ENCODE peak calls at places on chromosome X, in six cellular contexts. K is cardiac fibroblast; O is Right ventricle myocardium inferior; W is stimulated activated CD4-positive, alpha-beta T cell treated with anti-CD3 and anti-CD28 coated beads, Interleukin-4, amount 100 ng/mL, for 48 hours; S is pancreas; X is ELR. J is an unnamed sample.

GRCh38 chrX:87900320-87900908 is 382.8 kb downstream of the KLHL4 start:
- DNase-seq in S (no peak), X (peak), K (peak), O (no peak), W (no peak), J (no peak)

GRCh38 chrX:117707948-117708743 is 408.5 kb downstream of the KLHL13 start:
- DNase-seq in K (no peak), W (no peak), O (no peak), S (no peak), X (no peak), J (no peak)

GRCh38 chrX:72382199-72382590 is 76.5 kb upstream of the CITED1 start:
- DNase-seq in S (no peak), X (no peak), O (no peak), W (no peak), K (no peak), J (no peak)

GRCh38 chrX:155888139-155888538 is 7.0 kb downstream of the VAMP7 start:
- DNase-seq in S (no peak), K (peak), W (no peak), O (no peak), X (peak), J (no peak)

GRCh38 chrX:95058815-95059214 is 1384.8 kb downstream of the FAM133A start:
- DNase-seq in O (no peak), X (peak), W (no peak), K (peak), S (no peak), J (no peak)

GRCh38 chrX:4150259-4150658 is 436.8 kb upstream of the PRKX start:
- DNase-seq in W (no peak), O (no peak), K (no peak), S (no peak), X (no peak), J (no peak)

GRCh38 chrX:109889289-109890006 is 113.5 kb upstream of the TMEM164 start:
- DNase-seq in X (peak), S (no peak), O (no peak), W (no peak), K (peak), J (no peak)

GRCh38 chrX:5708209-5708608 is 520.5 kb downstream of the NLGN4X start:
- DNase-seq in O (no peak), W (no peak), X (no peak), S (no peak), K (no peak), J (no peak)

GRCh38 chrX:11470231-11470630 is 177.0 kb downstream of the AMELX start:
- DNase-seq in W (no peak), O (no peak), X (peak), S (no peak), K (peak), J (no peak)

GRCh38 chrX:40922307-40922706 is 162.9 kb upstream of the USP9X start:
- DNase-seq in O (no peak), W (no peak), K (peak), X (peak), S (no peak), J (peak)

GRCh38 chrX:139126493-139126892 is 404.0 kb upstream of the F9 start:
- DNase-seq in O (no peak), W (no peak), K (no peak), S (no peak), X (peak), J (peak)

GRCh38 chrX:72145181-72145580 is 13.5 kb upstream of the RTL5 start:
- DNase-seq in O (no peak), K (no peak), W (no peak), X (no peak), S (no peak), J (no peak)

GRCh38 chrX:31524182-31524581 is 452.3 kb upstream of the FTHL17 start:
- DNase-seq in O (no peak), X (no peak), S (no peak), K (peak), W (no peak), J (no peak)

GRCh38 chrX:124033821-124034220 is 72.3 kb downstream of the STAG2 start:
- DNase-seq in O (no peak), X (peak), K (peak), W (no peak), S (no peak), J (no peak)

GRCh38 chrX:109533631-109534030 is 3.0 kb upstream of the NXT2 start:
- DNase-seq in X (peak), K (peak), S (no peak), W (no peak), O (no peak), J (no peak)

GRCh38 chrX:96861661-96862060 is 22.0 kb upstream of the RPA4 start:
- DNase-seq in K (no peak), X (no peak), O (no peak), S (no peak), W (no peak), J (no peak)